ENCODE peak calls at places on chromosomes 4 and X, in eight cellular contexts. One of them, this sample, is unnamed.

GRCh38 chrX:152904151-152905080 is 6.5 kb downstream of the ZNF185 start:
- DNase-seq in HL-60: no peak
- DNase-seq in H1: no peak
- DNase-seq in pancreas: peak
- DNase-seq in left lung: no peak
- DNase-seq in heart left ventricle: no peak
- DNase-seq in fibroblast of lung: peak
- DNase-seq in right lobe of liver: peak
- DNase-seq in this sample: no peak

GRCh38 chr4:159487284-159487747 is 384.4 kb downstream of the RAPGEF2 start:
- DNase-seq in HL-60: peak
- DNase-seq in H1: peak
- DNase-seq in fibroblast of lung: peak
- DNase-seq in right lobe of liver: peak
- DNase-seq in pancreas: no peak
- DNase-seq in left lung: no peak
- DNase-seq in heart left ventricle: peak
- DNase-seq in this sample: no peak

GRCh38 chrX:118347131-118347530 is 1.2 kb downstream of the WDR44 start:
- DNase-seq in heart left ventricle: no peak
- DNase-seq in left lung: no peak
- DNase-seq in right lobe of liver: no peak
- DNase-seq in H1: no peak
- DNase-seq in fibroblast of lung: peak
- DNase-seq in pancreas: no peak
- DNase-seq in HL-60: no peak
- DNase-seq in this sample: no peak

GRCh38 chr4:6689506-6689960 is 4.1 kb upstream of the S100P start:
- DNase-seq in fibroblast of lung: no peak
- DNase-seq in left lung: peak
- DNase-seq in pancreas: no peak
- DNase-seq in heart left ventricle: no peak
- DNase-seq in right lobe of liver: peak
- DNase-seq in HL-60: no peak
- DNase-seq in H1: no peak
- DNase-seq in this sample: no peak

GRCh38 chr4:148311493-148311892 is 130.7 kb downstream of the NR3C2 start:
- DNase-seq in HL-60: no peak
- DNase-seq in left lung: no peak
- DNase-seq in fibroblast of lung: peak
- DNase-seq in right lobe of liver: no peak
- DNase-seq in pancreas: no peak
- DNase-seq in H1: no peak
- DNase-seq in heart left ventricle: no peak
- DNase-seq in this sample: no peak

GRCh38 chr4:74583757-74584156 is 138.8 kb downstream of the AREG start:
- DNase-seq in heart left ventricle: no peak
- DNase-seq in left lung: no peak
- DNase-seq in H1: no peak
- DNase-seq in HL-60: peak
- DNase-seq in fibroblast of lung: no peak
- DNase-seq in pancreas: no peak
- DNase-seq in right lobe of liver: no peak
- DNase-seq in this sample: no peak

GRCh38 chrX:134601240-134601639 is 57.0 kb downstream of the PLAC1 start:
- DNase-seq in fibroblast of lung: peak
- DNase-seq in left lung: no peak
- DNase-seq in H1: no peak
- DNase-seq in heart left ventricle: no peak
- DNase-seq in right lobe of liver: no peak
- DNase-seq in pancreas: no peak
- DNase-seq in HL-60: no peak
- DNase-seq in this sample: no peak

GRCh38 chrX:25427873-25428555 is 412.2 kb upstream of the ARX start:
- DNase-seq in left lung: no peak
- DNase-seq in H1: no peak
- DNase-seq in right lobe of liver: no peak
- DNase-seq in HL-60: no peak
- DNase-seq in fibroblast of lung: no peak
- DNase-seq in heart left ventricle: no peak
- DNase-seq in pancreas: peak
- DNase-seq in this sample: no peak

GRCh38 chr4:171565130-171565788 is 247.9 kb upstream of the GALNTL6 start:
- DNase-seq in right lobe of liver: no peak
- DNase-seq in pancreas: no peak
- DNase-seq in H1: no peak
- DNase-seq in left lung: no peak
- DNase-seq in fibroblast of lung: no peak
- DNase-seq in HL-60: no peak
- DNase-seq in heart left ventricle: no peak
- DNase-seq in this sample: no peak

GRCh38 chrX:52261463-52262194 is 76.9 kb downstream of the MAGED4 start:
- DNase-seq in HL-60: peak
- DNase-seq in H1: peak
- DNase-seq in right lobe of liver: peak
- DNase-seq in pancreas: peak
- DNase-seq in heart left ventricle: peak
- DNase-seq in fibroblast of lung: peak
- DNase-seq in left lung: peak
- DNase-seq in this sample: peak

GRCh38 chr4:40514409-40515025 is 115.1 kb downstream of the RBM47 start:
- DNase-seq in left lung: peak
- DNase-seq in fibroblast of lung: no peak
- DNase-seq in heart left ventricle: no peak
- DNase-seq in HL-60: no peak
- DNase-seq in H1: no peak
- DNase-seq in pancreas: no peak
- DNase-seq in right lobe of liver: peak
- DNase-seq in this sample: no peak

GRCh38 chr4:40511017-40511614 is 118.5 kb downstream of the RBM47 start:
- DNase-seq in left lung: peak
- DNase-seq in heart left ventricle: no peak
- DNase-seq in fibroblast of lung: no peak
- DNase-seq in right lobe of liver: no peak
- DNase-seq in H1: no peak
- DNase-seq in HL-60: no peak
- DNase-seq in pancreas: no peak
- DNase-seq in this sample: no peak

GRCh38 chr4:40516651-40517050 is 113.0 kb downstream of the RBM47 start:
- DNase-seq in left lung: no peak
- DNase-seq in heart left ventricle: no peak
- DNase-seq in H1: no peak
- DNase-seq in HL-60: no peak
- DNase-seq in right lobe of liver: no peak
- DNase-seq in pancreas: no peak
- DNase-seq in fibroblast of lung: no peak
- DNase-seq in this sample: no peak

GRCh38 chr4:40515398-40516293 is 114.0 kb downstream of the RBM47 start:
- DNase-seq in fibroblast of lung: no peak
- DNase-seq in HL-60: no peak
- DNase-seq in H1: no peak
- DNase-seq in heart left ventricle: no peak
- DNase-seq in left lung: peak
- DNase-seq in pancreas: no peak
- DNase-seq in right lobe of liver: peak
- DNase-seq in this sample: no peak

DNA sequence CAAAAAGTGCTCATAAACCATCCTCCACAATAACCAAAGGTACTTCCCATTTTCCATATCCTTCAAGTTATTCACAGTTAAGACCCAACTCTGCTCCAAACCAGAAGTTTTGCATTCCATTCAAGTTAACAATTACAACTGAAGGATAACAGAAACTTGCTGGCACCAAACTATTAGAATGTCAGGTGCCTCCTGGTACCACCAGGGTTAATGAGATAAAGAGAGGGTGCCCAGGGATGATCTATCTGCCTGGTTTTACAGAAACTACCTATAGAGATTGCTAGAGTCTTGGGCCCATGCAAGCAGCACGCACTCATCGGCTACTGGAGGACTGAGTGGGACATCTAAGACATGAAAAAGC is 114.6 kb downstream of the RBM47 start:
- DNase-seq in right lobe of liver: no peak
- DNase-seq in H1: no peak
- DNase-seq in pancreas: no peak
- DNase-seq in fibroblast of lung: peak
- DNase-seq in HL-60: no peak
- DNase-seq in heart left ventricle: no peak
- DNase-seq in left lung: no peak
- DNase-seq in this sample: no peak
- H3K27ac ChIP-seq in right lobe of liver: peak
- H3K27ac ChIP-seq in H1: no peak
- H3K27ac ChIP-seq in pancreas: peak
- H3K27ac ChIP-seq in fibroblast of lung: no peak
- H3K27ac ChIP-seq in HL-60: no peak
- H3K27ac ChIP-seq in heart left ventricle: no peak
- H3K27ac ChIP-seq in left lung: peak
- H3K27ac ChIP-seq in this sample: no peak

DNA sequence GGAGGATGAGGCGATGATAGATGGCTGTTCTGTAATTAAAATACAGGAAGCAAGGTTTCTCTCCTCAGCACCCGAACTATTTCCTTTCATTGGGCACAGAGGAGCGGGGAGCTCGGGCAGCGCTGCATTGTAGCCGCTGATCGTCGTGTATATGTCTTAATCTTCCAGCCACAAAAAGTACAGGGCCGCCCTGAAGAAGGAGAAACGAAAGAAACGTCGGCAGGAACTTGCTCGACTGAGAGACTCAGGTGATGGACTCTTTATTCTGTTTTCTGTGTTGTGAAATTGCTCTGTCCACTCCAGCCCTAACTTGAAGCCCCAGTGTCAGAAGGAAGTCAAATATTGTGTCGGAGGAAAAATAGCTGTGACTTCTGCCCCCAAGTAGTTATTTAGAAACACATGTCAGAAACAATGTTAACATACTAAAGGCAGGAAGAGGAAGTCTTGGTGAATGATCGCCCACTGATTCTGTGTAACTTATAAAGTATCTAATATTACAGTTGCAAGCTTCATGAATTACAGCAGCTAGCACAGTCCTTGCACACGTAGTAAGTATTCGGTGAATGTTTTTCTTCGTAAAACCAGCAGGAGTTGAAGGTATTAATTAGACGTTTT is 589 bp downstream of the ZRSR2 start:
- DNase-seq in pancreas: no peak
- DNase-seq in H1: no peak
- DNase-seq in heart left ventricle: no peak
- DNase-seq in right lobe of liver: no peak
- DNase-seq in HL-60: peak
- DNase-seq in fibroblast of lung: peak
- DNase-seq in left lung: no peak
- DNase-seq in this sample: no peak
- TF ChIP-seq CTCF in pancreas: no peak
- TF ChIP-seq CTCF in H1: no peak
- TF ChIP-seq CTCF in heart left ventricle: no peak
- TF ChIP-seq CTCF in right lobe of liver: no peak
- TF ChIP-seq CTCF in HL-60: no peak
- TF ChIP-seq CTCF in fibroblast of lung: no peak
- TF ChIP-seq CTCF in left lung: no peak
- TF ChIP-seq CTCF in this sample: no peak

GRCh38 chrX:57595381-57595811 is 3.6 kb downstream of the ZXDB start:
- DNase-seq in left lung: no peak
- DNase-seq in fibroblast of lung: peak
- DNase-seq in heart left ventricle: no peak
- DNase-seq in H1: no peak
- DNase-seq in HL-60: no peak
- DNase-seq in pancreas: no peak
- DNase-seq in right lobe of liver: no peak
- DNase-seq in this sample: no peak
- H3K4me3 ChIP-seq in left lung: no peak
- H3K4me3 ChIP-seq in fibroblast of lung: peak
- H3K4me3 ChIP-seq in heart left ventricle: peak
- H3K4me3 ChIP-seq in H1: peak
- H3K4me3 ChIP-seq in HL-60: no peak
- H3K4me3 ChIP-seq in pancreas: no peak
- H3K4me3 ChIP-seq in right lobe of liver: peak
- H3K4me3 ChIP-seq in this sample: no peak

GRCh38 chr4:20598626-20599025 is 101.6 kb upstream of the PACRGL start:
- DNase-seq in pancreas: no peak
- DNase-seq in left lung: no peak
- DNase-seq in fibroblast of lung: no peak
- DNase-seq in right lobe of liver: no peak
- DNase-seq in H1: no peak
- DNase-seq in HL-60: no peak
- DNase-seq in heart left ventricle: no peak
- DNase-seq in this sample: no peak
- H3K27ac ChIP-seq in pancreas: no peak
- H3K27ac ChIP-seq in left lung: no peak
- H3K27ac ChIP-seq in fibroblast of lung: no peak
- H3K27ac ChIP-seq in right lobe of liver: no peak
- H3K27ac ChIP-seq in H1: no peak
- H3K27ac ChIP-seq in HL-60: no peak
- H3K27ac ChIP-seq in heart left ventricle: no peak
- H3K27ac ChIP-seq in this sample: no peak

GRCh38 chrX:40247382-40247781 is 149.6 kb upstream of the BCOR start:
- DNase-seq in H1: no peak
- DNase-seq in fibroblast of lung: no peak
- DNase-seq in pancreas: no peak
- DNase-seq in left lung: no peak
- DNase-seq in right lobe of liver: no peak
- DNase-seq in heart left ventricle: no peak
- DNase-seq in HL-60: no peak
- DNase-seq in this sample: no peak
- TF ChIP-seq CTCF in H1: no peak
- TF ChIP-seq CTCF in fibroblast of lung: no peak
- TF ChIP-seq CTCF in pancreas: no peak
- TF ChIP-seq CTCF in left lung: no peak
- TF ChIP-seq CTCF in right lobe of liver: no peak
- TF ChIP-seq CTCF in heart left ventricle: no peak
- TF ChIP-seq CTCF in HL-60: no peak
- TF ChIP-seq CTCF in this sample: no peak

DNA sequence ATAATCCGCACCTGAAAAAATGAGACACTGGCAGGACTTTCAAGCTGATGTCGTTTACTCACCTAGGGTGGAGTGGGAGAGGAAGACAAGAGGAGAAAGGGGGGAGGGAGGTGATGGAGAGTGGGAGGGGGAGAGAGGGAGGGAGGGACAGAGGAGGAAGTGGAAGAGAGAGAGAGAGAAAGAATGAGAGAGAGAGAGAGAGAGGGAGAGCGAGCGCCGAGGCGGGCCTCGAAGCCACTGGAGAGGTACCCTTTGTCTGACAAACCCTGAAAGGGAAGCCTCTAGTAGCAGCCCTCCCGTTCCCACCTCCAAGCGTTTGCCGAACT is 294 bp upstream of the ADGRL3 start:
- DNase-seq in H1: no peak
- DNase-seq in fibroblast of lung: no peak
- DNase-seq in HL-60: no peak
- DNase-seq in right lobe of liver: no peak
- DNase-seq in pancreas: no peak
- DNase-seq in left lung: no peak
- DNase-seq in heart left ventricle: no peak
- DNase-seq in this sample: no peak
- H3K4me3 ChIP-seq in H1: peak
- H3K4me3 ChIP-seq in fibroblast of lung: peak
- H3K4me3 ChIP-seq in HL-60: peak
- H3K4me3 ChIP-seq in right lobe of liver: no peak
- H3K4me3 ChIP-seq in pancreas: peak
- H3K4me3 ChIP-seq in left lung: peak
- H3K4me3 ChIP-seq in heart left ventricle: peak
- H3K4me3 ChIP-seq in this sample: peak

GRCh38 chr4:44670466-44671199 is 7.6 kb upstream of the GUF1 start:
- DNase-seq in left lung: no peak
- DNase-seq in pancreas: no peak
- DNase-seq in right lobe of liver: no peak
- DNase-seq in HL-60: no peak
- DNase-seq in H1: no peak
- DNase-seq in fibroblast of lung: no peak
- DNase-seq in heart left ventricle: no peak
- DNase-seq in this sample: no peak
- H3K27ac ChIP-seq in left lung: no peak
- H3K27ac ChIP-seq in pancreas: no peak
- H3K27ac ChIP-seq in right lobe of liver: no peak
- H3K27ac ChIP-seq in HL-60: no peak
- H3K27ac ChIP-seq in H1: no peak
- H3K27ac ChIP-seq in fibroblast of lung: no peak
- H3K27ac ChIP-seq in heart left ventricle: no peak
- H3K27ac ChIP-seq in this sample: no peak